ENCODE peak calls at places on chromosomes 12 and 14, in five cellular contexts. A is astrocyte of the cerebellum; B is NCI-H1417; O is stimulated activated CD8-positive, alpha-beta memory T cell treated with anti-CD3 and anti-CD28 coated beads, Interleukin-4, amount 100 ng/mL, for 1 hour; R is CD4-positive, alpha-beta T cell. N is an unnamed sample.

GRCh38 chr14:64956697-64957412 is 14.3 kb upstream of the GPX2 start:
- DNase-seq in A (no peak), O (no peak), R (no peak), B (no peak), N (no peak)

GRCh38 chr12:13094349-13094748 is 9.1 kb downstream of the GSG1 start:
- DNase-seq in O (no peak), R (no peak), B (no peak), A (no peak), N (peak; percentile 73)

GRCh38 chr14:24690492-24690891 is 56.5 kb upstream of the GZMB start:
- DNase-seq in B (peak; percentile 58), R (no peak), A (no peak), O (no peak), N (no peak)

GRCh38 chr14:85416771-85417170 is 113.2 kb upstream of the FLRT2 start:
- DNase-seq in A (peak; percentile 3), B (peak; percentile 9), O (no peak), R (no peak), N (peak; percentile 59)

GRCh38 chr14:102390486-102390885 is 27.7 kb downstream of the TECPR2 start:
- DNase-seq in R (no peak), O (no peak), B (no peak), A (peak; percentile 32), N (peak; percentile 67)

GRCh38 chr14:91246051-91246852 is 1.7 kb upstream of the GPR68 start:
- DNase-seq in B (peak; percentile 39), A (no peak), O (no peak), R (peak; percentile 73), N (no peak)

GRCh38 chr12:26298785-26299621 is 103.6 kb downstream of the SSPN start:
- DNase-seq in R (no peak), O (no peak), B (peak; percentile 7), A (peak; percentile 55), N (peak; percentile 74)

GRCh38 chr14:92500491-92500941 is 13.1 kb upstream of the RIN3 start:
- DNase-seq in R (no peak), O (no peak), A (peak; percentile 31), B (no peak), N (no peak)

GRCh38 chr14:31592122-31592521 is 30.9 kb downstream of the NUBPL start:
- DNase-seq in R (no peak), O (no peak), B (no peak), A (no peak), N (no peak)

GRCh38 chr14:90544566-90544965 is 147.7 kb downstream of the CALM1 start:
- DNase-seq in B (peak; percentile 56), A (no peak), R (no peak), O (no peak), N (no peak)

GRCh38 chr14:55572578-55572977 is 7.4 kb upstream of the KTN1 start:
- DNase-seq in A (no peak), B (peak; percentile 86), R (no peak), O (no peak), N (no peak)

GRCh38 chr12:89870413-89871184 is 162.0 kb upstream of the ATP2B1 start:
- DNase-seq in R (no peak), O (no peak), B (no peak), A (no peak), N (no peak)

N was measured in fibroblast of lung.